ENCODE peak calls at places on chromosomes 12 and 14, in ten cellular contexts. X is right atrium auricular region; R is NAMALWA; G is GM12865; A is MCF 10A; L is PC-3; C is activated CD8-positive, alpha-beta memory T cell treated with anti-CD3 and anti-CD28 coated beads, Interleukin-2, amount 50 U/mL, for 48 hours; Y is left cardiac atrium; U is ascending aorta; B is NCI-H187. J is an unnamed sample.

GRCh38 chr14:87868920-87869319 is 124.1 kb downstream of the GALC start:
- DNase-seq in R (no peak), B (no peak), C (no peak), U (no peak), G (no peak), X (no peak), L (no peak), Y (no peak), A (no peak), J (no peak)

GRCh38 chr14:67186789-67187188 is 2.5 kb upstream of the GARIN2 start:
- DNase-seq in Y (no peak), R (no peak), B (no peak), G (peak), L (peak), U (no peak), C (no peak), X (no peak), A (peak), J (no peak)

GRCh38 chr14:102288139-102288538 is 16.8 kb downstream of the MOK start:
- DNase-seq in R (no peak), C (no peak), U (no peak), X (no peak), G (no peak), B (no peak), A (no peak), Y (no peak), L (no peak), J (no peak)

GRCh38 chr12:52745554-52745953 is 31.6 kb downstream of the KRT76 start:
- DNase-seq in A (no peak), G (no peak), C (peak), X (no peak), R (no peak), L (no peak), B (no peak), U (peak), Y (no peak), J (no peak)

GRCh38 chr14:59321184-59321952 is 132.9 kb downstream of the DAAM1 start:
- DNase-seq in B (no peak), Y (no peak), L (peak), G (no peak), X (no peak), C (no peak), U (no peak), A (peak), R (no peak), J (no peak)

GRCh38 chr14:104048758-104049496 is 36.6 kb upstream of the ASPG start:
- DNase-seq in U (no peak), X (no peak), B (no peak), G (peak), C (no peak), L (peak), R (peak), A (peak), Y (no peak), J (no peak)

GRCh38 chr14:41604793-41605534 is 1.7 kb upstream of the LRFN5 start:
- DNase-seq in Y (peak), C (peak), X (no peak), L (no peak), A (no peak), U (no peak), G (no peak), R (no peak), B (peak), J (no peak)

GRCh38 chr14:93953263-93953662 is 23.1 kb downstream of the ASB2 start:
- DNase-seq in R (no peak), X (no peak), Y (no peak), L (no peak), B (no peak), G (no peak), C (no peak), U (no peak), A (no peak), J (peak)

GRCh38 chr12:95955549-95956159 is 12.5 kb downstream of the AMDHD1 start:
- DNase-seq in R (no peak), G (no peak), C (no peak), A (no peak), L (no peak), B (no peak), Y (no peak), X (no peak), U (no peak), J (no peak)

GRCh38 chr12:20314325-20314724 is 54.0 kb upstream of the PDE3A start:
- DNase-seq in G (no peak), L (no peak), U (no peak), B (no peak), X (no peak), C (no peak), Y (no peak), R (no peak), A (no peak), J (no peak)